ENCODE peak calls at places on chromosome 6, in six cellular contexts. One of them, this sample, is unnamed.

GRCh38 chr6:31125586-31126363 is 5.5 kb upstream of the CDSN start:
- DNase-seq in GM18507: no peak
- DNase-seq in astrocyte of the cerebellum: no peak
- DNase-seq in heart left ventricle: no peak
- DNase-seq in NCI-H748 treated with DMSO at 0.1 percent for 48 hours: no peak
- DNase-seq in brain pericyte: no peak
- DNase-seq in this sample: peak

GRCh38 chr6:166567107-166567506 is 19.4 kb downstream of the RAMACL start:
- DNase-seq in brain pericyte: no peak
- DNase-seq in NCI-H748 treated with DMSO at 0.1 percent for 48 hours: no peak
- DNase-seq in GM18507: no peak
- DNase-seq in heart left ventricle: no peak
- DNase-seq in astrocyte of the cerebellum: peak
- DNase-seq in this sample: peak

GRCh38 chr6:152804150-152804549 is 53.6 kb downstream of the VIP start:
- DNase-seq in NCI-H748 treated with DMSO at 0.1 percent for 48 hours: no peak
- DNase-seq in heart left ventricle: no peak
- DNase-seq in brain pericyte: no peak
- DNase-seq in GM18507: no peak
- DNase-seq in astrocyte of the cerebellum: no peak
- DNase-seq in this sample: no peak

GRCh38 chr6:90319979-90320667 is 23.5 kb upstream of the BACH2 start:
- DNase-seq in brain pericyte: no peak
- DNase-seq in astrocyte of the cerebellum: no peak
- DNase-seq in GM18507: no peak
- DNase-seq in NCI-H748 treated with DMSO at 0.1 percent for 48 hours: no peak
- DNase-seq in heart left ventricle: no peak
- DNase-seq in this sample: no peak

GRCh38 chr6:113122060-113122459 is 735.1 kb upstream of the MARCKS start:
- DNase-seq in heart left ventricle: no peak
- DNase-seq in NCI-H748 treated with DMSO at 0.1 percent for 48 hours: no peak
- DNase-seq in brain pericyte: no peak
- DNase-seq in GM18507: no peak
- DNase-seq in astrocyte of the cerebellum: peak
- DNase-seq in this sample: peak

GRCh38 chr6:21348462-21349195 is 244.9 kb upstream of the SOX4 start:
- DNase-seq in GM18507: no peak
- DNase-seq in astrocyte of the cerebellum: peak
- DNase-seq in NCI-H748 treated with DMSO at 0.1 percent for 48 hours: no peak
- DNase-seq in brain pericyte: peak
- DNase-seq in heart left ventricle: peak
- DNase-seq in this sample: peak

GRCh38 chr6:23591761-23592160 is 534.3 kb upstream of the NRSN1 start:
- DNase-seq in GM18507: no peak
- DNase-seq in NCI-H748 treated with DMSO at 0.1 percent for 48 hours: no peak
- DNase-seq in heart left ventricle: no peak
- DNase-seq in astrocyte of the cerebellum: no peak
- DNase-seq in brain pericyte: no peak
- DNase-seq in this sample: no peak

GRCh38 chr6:34174846-34175399 is 29.0 kb upstream of the GRM4 start:
- DNase-seq in astrocyte of the cerebellum: no peak
- DNase-seq in NCI-H748 treated with DMSO at 0.1 percent for 48 hours: no peak
- DNase-seq in heart left ventricle: no peak
- DNase-seq in brain pericyte: no peak
- DNase-seq in GM18507: no peak
- DNase-seq in this sample: no peak

GRCh38 chr6:37731888-37732287 is 34.2 kb upstream of the MDGA1 start:
- DNase-seq in brain pericyte: no peak
- DNase-seq in NCI-H748 treated with DMSO at 0.1 percent for 48 hours: no peak
- DNase-seq in GM18507: peak
- DNase-seq in astrocyte of the cerebellum: no peak
- DNase-seq in heart left ventricle: no peak
- DNase-seq in this sample: no peak

GRCh38 chr6:148423601-148424270 is 81.1 kb downstream of the SASH1 start:
- DNase-seq in brain pericyte: no peak
- DNase-seq in astrocyte of the cerebellum: no peak
- DNase-seq in NCI-H748 treated with DMSO at 0.1 percent for 48 hours: peak
- DNase-seq in GM18507: no peak
- DNase-seq in heart left ventricle: no peak
- DNase-seq in this sample: no peak

GRCh38 chr6:74273541-74273940 is 577.5 kb downstream of the CD109 start:
- DNase-seq in astrocyte of the cerebellum: no peak
- DNase-seq in GM18507: no peak
- DNase-seq in NCI-H748 treated with DMSO at 0.1 percent for 48 hours: no peak
- DNase-seq in heart left ventricle: no peak
- DNase-seq in brain pericyte: no peak
- DNase-seq in this sample: no peak

GRCh38 chr6:94344866-94345265 is 925.5 kb upstream of the EPHA7 start:
- DNase-seq in GM18507: no peak
- DNase-seq in astrocyte of the cerebellum: no peak
- DNase-seq in heart left ventricle: no peak
- DNase-seq in brain pericyte: no peak
- DNase-seq in NCI-H748 treated with DMSO at 0.1 percent for 48 hours: no peak
- DNase-seq in this sample: no peak

GRCh38 chr6:142902636-142903053 is 42.3 kb downstream of the HIVEP2 start:
- DNase-seq in brain pericyte: peak
- DNase-seq in NCI-H748 treated with DMSO at 0.1 percent for 48 hours: no peak
- DNase-seq in astrocyte of the cerebellum: peak
- DNase-seq in heart left ventricle: peak
- DNase-seq in GM18507: no peak
- DNase-seq in this sample: peak

GRCh38 chr6:129638055-129639019 is 71.6 kb downstream of the ARHGAP18 start:
- DNase-seq in NCI-H748 treated with DMSO at 0.1 percent for 48 hours: peak
- DNase-seq in heart left ventricle: no peak
- DNase-seq in brain pericyte: peak
- DNase-seq in astrocyte of the cerebellum: peak
- DNase-seq in GM18507: no peak
- DNase-seq in this sample: no peak

GRCh38 chr6:18088419-18089296 is 33.8 kb downstream of the NHLRC1 start:
- DNase-seq in astrocyte of the cerebellum: no peak
- DNase-seq in brain pericyte: no peak
- DNase-seq in GM18507: no peak
- DNase-seq in NCI-H748 treated with DMSO at 0.1 percent for 48 hours: no peak
- DNase-seq in heart left ventricle: no peak
- DNase-seq in this sample: no peak

GRCh38 chr6:34982424-34982852 is 93.4 kb downstream of the ANKS1A start:
- DNase-seq in astrocyte of the cerebellum: no peak
- DNase-seq in brain pericyte: no peak
- DNase-seq in GM18507: no peak
- DNase-seq in NCI-H748 treated with DMSO at 0.1 percent for 48 hours: no peak
- DNase-seq in heart left ventricle: no peak
- DNase-seq in this sample: peak

GRCh38 chr6:88983532-88983931 is 20.1 kb upstream of the RNGTT start:
- DNase-seq in NCI-H748 treated with DMSO at 0.1 percent for 48 hours: no peak
- DNase-seq in GM18507: no peak
- DNase-seq in astrocyte of the cerebellum: peak
- DNase-seq in brain pericyte: no peak
- DNase-seq in heart left ventricle: no peak
- DNase-seq in this sample: peak

GRCh38 chr6:82910818-82911217 is 154.8 kb downstream of the UBE3D start:
- DNase-seq in GM18507: no peak
- DNase-seq in astrocyte of the cerebellum: no peak
- DNase-seq in brain pericyte: no peak
- DNase-seq in heart left ventricle: no peak
- DNase-seq in NCI-H748 treated with DMSO at 0.1 percent for 48 hours: no peak
- DNase-seq in this sample: no peak

GRCh38 chr6:45123023-45123422 is 205.1 kb upstream of the RUNX2 start:
- DNase-seq in NCI-H748 treated with DMSO at 0.1 percent for 48 hours: no peak
- DNase-seq in brain pericyte: no peak
- DNase-seq in astrocyte of the cerebellum: no peak
- DNase-seq in heart left ventricle: no peak
- DNase-seq in GM18507: no peak
- DNase-seq in this sample: no peak

GRCh38 chr6:105346052-105346451 is 56.8 kb downstream of the PREP start:
- DNase-seq in brain pericyte: no peak
- DNase-seq in NCI-H748 treated with DMSO at 0.1 percent for 48 hours: no peak
- DNase-seq in astrocyte of the cerebellum: peak
- DNase-seq in GM18507: no peak
- DNase-seq in heart left ventricle: no peak
- DNase-seq in this sample: peak

GRCh38 chr6:106727480-106728153 is 98.2 kb downstream of the QRSL1 start:
- DNase-seq in heart left ventricle: no peak
- DNase-seq in astrocyte of the cerebellum: no peak
- DNase-seq in brain pericyte: no peak
- DNase-seq in NCI-H748 treated with DMSO at 0.1 percent for 48 hours: no peak
- DNase-seq in GM18507: no peak
- DNase-seq in this sample: peak

GRCh38 chr6:155440758-155441157 is 14.9 kb downstream of the NOX3 start:
- DNase-seq in heart left ventricle: no peak
- DNase-seq in astrocyte of the cerebellum: no peak
- DNase-seq in brain pericyte: no peak
- DNase-seq in NCI-H748 treated with DMSO at 0.1 percent for 48 hours: no peak
- DNase-seq in GM18507: no peak
- DNase-seq in this sample: no peak

GRCh38 chr6:84027340-84028183 is 6.0 kb upstream of the MRAP2 start:
- DNase-seq in heart left ventricle: no peak
- DNase-seq in astrocyte of the cerebellum: peak
- DNase-seq in brain pericyte: no peak
- DNase-seq in GM18507: no peak
- DNase-seq in NCI-H748 treated with DMSO at 0.1 percent for 48 hours: peak
- DNase-seq in this sample: peak

GRCh38 chr6:40717411-40718057 is 130.4 kb upstream of the LRFN2 start:
- DNase-seq in GM18507: no peak
- DNase-seq in heart left ventricle: no peak
- DNase-seq in astrocyte of the cerebellum: no peak
- DNase-seq in NCI-H748 treated with DMSO at 0.1 percent for 48 hours: no peak
- DNase-seq in brain pericyte: no peak
- DNase-seq in this sample: no peak

GRCh38 chr6:70874181-70874913 is 82.5 kb downstream of the B3GAT2 start:
- DNase-seq in NCI-H748 treated with DMSO at 0.1 percent for 48 hours: no peak
- DNase-seq in GM18507: no peak
- DNase-seq in astrocyte of the cerebellum: no peak
- DNase-seq in heart left ventricle: no peak
- DNase-seq in brain pericyte: no peak
- DNase-seq in this sample: no peak

GRCh38 chr6:130183271-130184222 is 39.2 kb downstream of the SAMD3 start:
- DNase-seq in astrocyte of the cerebellum: no peak
- DNase-seq in GM18507: no peak
- DNase-seq in brain pericyte: no peak
- DNase-seq in NCI-H748 treated with DMSO at 0.1 percent for 48 hours: no peak
- DNase-seq in heart left ventricle: no peak
- DNase-seq in this sample: no peak

GRCh38 chr6:160005861-160006540 is 37.1 kb downstream of the IGF2R start:
- DNase-seq in astrocyte of the cerebellum: no peak
- DNase-seq in GM18507: no peak
- DNase-seq in heart left ventricle: peak
- DNase-seq in brain pericyte: no peak
- DNase-seq in NCI-H748 treated with DMSO at 0.1 percent for 48 hours: no peak
- DNase-seq in this sample: peak

GRCh38 chr6:157550114-157550989 is 169.4 kb downstream of the ZDHHC14 start:
- DNase-seq in NCI-H748 treated with DMSO at 0.1 percent for 48 hours: no peak
- DNase-seq in GM18507: no peak
- DNase-seq in astrocyte of the cerebellum: no peak
- DNase-seq in brain pericyte: no peak
- DNase-seq in heart left ventricle: no peak
- DNase-seq in this sample: no peak

GRCh38 chr6:38068854-38069253 is 249.3 kb downstream of the ZFAND3 start:
- DNase-seq in heart left ventricle: no peak
- DNase-seq in NCI-H748 treated with DMSO at 0.1 percent for 48 hours: no peak
- DNase-seq in GM18507: no peak
- DNase-seq in astrocyte of the cerebellum: no peak
- DNase-seq in brain pericyte: no peak
- DNase-seq in this sample: peak

GRCh38 chr6:40399888-40400468 is 187.2 kb downstream of the LRFN2 start:
- DNase-seq in heart left ventricle: no peak
- DNase-seq in brain pericyte: no peak
- DNase-seq in astrocyte of the cerebellum: no peak
- DNase-seq in NCI-H748 treated with DMSO at 0.1 percent for 48 hours: peak
- DNase-seq in GM18507: no peak
- DNase-seq in this sample: no peak

GRCh38 chr6:85364354-85364753 is 85.5 kb upstream of the NT5E start:
- DNase-seq in GM18507: no peak
- DNase-seq in brain pericyte: no peak
- DNase-seq in astrocyte of the cerebellum: no peak
- DNase-seq in heart left ventricle: no peak
- DNase-seq in NCI-H748 treated with DMSO at 0.1 percent for 48 hours: no peak
- DNase-seq in this sample: peak

GRCh38 chr6:166760288-166760687 is 133.2 kb upstream of the RPS6KA2 start:
- DNase-seq in heart left ventricle: no peak
- DNase-seq in brain pericyte: no peak
- DNase-seq in astrocyte of the cerebellum: no peak
- DNase-seq in NCI-H748 treated with DMSO at 0.1 percent for 48 hours: no peak
- DNase-seq in GM18507: no peak
- DNase-seq in this sample: no peak

GRCh38 chr6:148200302-148200701 is 142.3 kb upstream of the SASH1 start:
- DNase-seq in heart left ventricle: no peak
- DNase-seq in NCI-H748 treated with DMSO at 0.1 percent for 48 hours: peak
- DNase-seq in astrocyte of the cerebellum: no peak
- DNase-seq in GM18507: no peak
- DNase-seq in brain pericyte: no peak
- DNase-seq in this sample: peak

GRCh38 chr6:166936079-166936787 is 20.1 kb downstream of the RNASET2 start:
- DNase-seq in brain pericyte: no peak
- DNase-seq in GM18507: no peak
- DNase-seq in heart left ventricle: peak
- DNase-seq in astrocyte of the cerebellum: no peak
- DNase-seq in NCI-H748 treated with DMSO at 0.1 percent for 48 hours: no peak
- DNase-seq in this sample: no peak

GRCh38 chr6:142356271-142356938 is 54.6 kb downstream of the ADGRG6 start:
- DNase-seq in brain pericyte: no peak
- DNase-seq in heart left ventricle: no peak
- DNase-seq in astrocyte of the cerebellum: no peak
- DNase-seq in NCI-H748 treated with DMSO at 0.1 percent for 48 hours: no peak
- DNase-seq in GM18507: no peak
- DNase-seq in this sample: peak

GRCh38 chr6:125066964-125067363 is 86.6 kb upstream of the TPD52L1 start:
- DNase-seq in brain pericyte: no peak
- DNase-seq in heart left ventricle: no peak
- DNase-seq in NCI-H748 treated with DMSO at 0.1 percent for 48 hours: no peak
- DNase-seq in astrocyte of the cerebellum: peak
- DNase-seq in GM18507: no peak
- DNase-seq in this sample: no peak

GRCh38 chr6:15893556-15894253 is 230.9 kb upstream of the DTNBP1 start:
- DNase-seq in heart left ventricle: no peak
- DNase-seq in GM18507: no peak
- DNase-seq in NCI-H748 treated with DMSO at 0.1 percent for 48 hours: peak
- DNase-seq in brain pericyte: no peak
- DNase-seq in astrocyte of the cerebellum: no peak
- DNase-seq in this sample: no peak

GRCh38 chr6:15358579-15359327 is 112.9 kb downstream of the JARID2 start:
- DNase-seq in brain pericyte: no peak
- DNase-seq in GM18507: no peak
- DNase-seq in astrocyte of the cerebellum: peak
- DNase-seq in NCI-H748 treated with DMSO at 0.1 percent for 48 hours: no peak
- DNase-seq in heart left ventricle: no peak
- DNase-seq in this sample: no peak

GRCh38 chr6:71090216-71090615 is 133.4 kb upstream of the B3GAT2 start:
- DNase-seq in GM18507: no peak
- DNase-seq in astrocyte of the cerebellum: no peak
- DNase-seq in brain pericyte: no peak
- DNase-seq in NCI-H748 treated with DMSO at 0.1 percent for 48 hours: no peak
- DNase-seq in heart left ventricle: no peak
- DNase-seq in this sample: no peak

This sample was measured in GM23248.